ENCODE peak calls at places on chromosome 18, in four cellular contexts. X, L, J and Z are unnamed samples. For H3K9me3, the result is how much of the 10 kb centered on the place peaks cover.

GRCh38 chr18:47075098-47075883 is 39.9 kb upstream of the ELOA2 start:
- DNase-seq in X (no peak), L (no peak), J (no peak), Z (no peak)

GRCh38 chr18:79245517-79246001 is 150.2 kb upstream of the NFATC1 start:
- DNase-seq in X (no peak), L (no peak), J (no peak), Z (no peak)

GRCh38 chr18:8553611-8553924 is 55.7 kb upstream of the RAB12 start:
- DNase-seq in X (no peak), L (no peak), J (no peak), Z (no peak)

GRCh38 chr18:48872234-48873145 is 78.3 kb downstream of the SMAD7 start:
- DNase-seq in X (no peak), L (no peak), J (no peak), Z (no peak)

GRCh38 chr18:74784791-74785190 is 187.1 kb downstream of the ZNF407 start:
- DNase-seq in X (no peak), L (no peak), J (no peak), Z (no peak)

GRCh38 chr18:67386028-67386427 is 130.5 kb downstream of the DSEL start:
- DNase-seq in X (no peak), L (peak), J (no peak), Z (no peak)

GRCh38 chr18:48671561-48671945 is 132.7 kb downstream of the CTIF start:
- DNase-seq in X (no peak), L (no peak), J (no peak), Z (no peak)

GRCh38 chr18:39346916-39347315 is 1781.3 kb upstream of the CELF4 start:
- DNase-seq in X (no peak), L (no peak), J (no peak), Z (no peak)

GRCh38 chr18:77560334-77560970 is 310.8 kb downstream of the GALR1 start:
- DNase-seq in X (no peak), L (no peak), J (no peak), Z (no peak)

GRCh38 chr18:48475635-48476549 is 62.9 kb upstream of the CTIF start:
- DNase-seq in X (peak), L (peak), J (peak), Z (peak)

GRCh38 chr18:961644-962355 is 57.1 kb downstream of the ADCYAP1 start:
- DNase-seq in X (no peak), L (peak), J (peak), Z (no peak)

GRCh38 chr18:21682276-21683051 is 22.1 kb downstream of the ABHD3 start:
- DNase-seq in X (peak), L (no peak), J (no peak), Z (no peak)

GRCh38 chr18:75132471-75132870 is 76.5 kb downstream of the PTGR3 start:
- DNase-seq in X (no peak), L (no peak), J (no peak), Z (no peak)

GRCh38 chr18:21131698-21132230 is 20.2 kb upstream of the ROCK1 start:
- DNase-seq in X (no peak), L (no peak), J (no peak), Z (no peak)

GRCh38 chr18:3103576-3103975 is 90.6 kb upstream of the LPIN2 start:
- DNase-seq in X (no peak), L (no peak), J (no peak), Z (no peak)

GRCh38 chr18:36094431-36094830 is 27.1 kb upstream of the RPRD1A start:
- DNase-seq in X (peak), L (no peak), J (no peak), Z (no peak)

GRCh38 chr18:3525870-3526420 is 76.0 kb downstream of the TGIF1 start:
- DNase-seq in X (no peak), L (no peak), J (no peak), Z (no peak)

GRCh38 chr18:76052196-76052595 is 442.8 kb downstream of the ZNF516 start:
- DNase-seq in X (no peak), L (no peak), J (no peak), Z (no peak)

GRCh38 chr18:50722311-50722710 is 97.5 kb downstream of the MRO start:
- DNase-seq in X (no peak), L (no peak), J (no peak), Z (no peak)

GRCh38 chr18:61031626-61032025 is 301.6 kb upstream of the CDH20 start:
- DNase-seq in X (no peak), L (no peak), J (no peak), Z (no peak)

GRCh38 chr18:10659000-10659399 is 133.2 kb downstream of the NAPG start:
- DNase-seq in X (no peak), L (no peak), J (no peak), Z (no peak)

GRCh38 chr18:63421514-63421913 is 762 bp downstream of the VPS4B start:
- DNase-seq in X (no peak), L (no peak), J (no peak), Z (no peak)

GRCh38 chr18:77709107-77709506 is 459.5 kb downstream of the GALR1 start:
- DNase-seq in X (no peak), L (no peak), J (no peak), Z (no peak)

GRCh38 chr18:48676346-48676745 is 137.5 kb downstream of the CTIF start:
- DNase-seq in X (no peak), L (no peak), J (no peak), Z (no peak)

GRCh38 chr18:35005963-35006577 is 35.1 kb upstream of the MAPRE2 start:
- DNase-seq in X (peak), L (peak), J (no peak), Z (no peak)
- H3K9me3 ChIP-seq in X (under half), L (under half), J (under half), Z (under half)

DNA sequence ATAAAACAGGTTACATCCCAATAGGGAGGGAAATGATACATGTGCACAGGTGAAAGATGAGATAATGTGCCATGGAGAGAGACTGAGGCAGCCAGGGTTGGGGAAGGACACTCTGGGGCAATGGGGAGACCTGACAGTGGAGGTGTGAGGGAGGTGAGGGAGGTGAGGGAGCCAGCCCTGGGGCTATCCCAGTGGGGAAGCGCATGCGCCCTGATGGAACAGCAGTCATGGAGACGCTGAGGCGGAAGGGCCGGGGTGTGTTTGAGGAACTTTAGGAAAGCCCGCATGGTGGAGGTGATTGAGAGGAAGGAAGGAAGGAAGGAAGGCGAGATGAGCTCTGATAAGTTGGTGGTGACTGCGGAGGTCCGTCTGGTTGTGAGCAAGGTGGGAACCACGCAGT is 66.5 kb downstream of the CABLES1 start:
- DNase-seq in X (no peak), L (no peak), J (no peak), Z (no peak)
- H3K27ac ChIP-seq in X (no peak), L (no peak), J (no peak), Z (no peak)

GRCh38 chr18:12287684-12288405 is 20.2 kb upstream of the TUBB6 start:
- DNase-seq in X (peak), L (peak), J (peak), Z (peak)
- TF ChIP-seq POLR2A in X (peak), L (no peak), J (no peak), Z (no peak)

GRCh38 chr18:70636991-70637390 is 348.1 kb downstream of the SOCS6 start:
- DNase-seq in X (no peak), L (no peak), J (no peak), Z (no peak)
- H3K9me3 ChIP-seq in X (under half), L (under half), J (under half), Z (under half)

GRCh38 chr18:28786941-28787340 is 610.0 kb upstream of the CDH2 start:
- DNase-seq in X (no peak), L (no peak), J (no peak), Z (no peak)
- H3K27ac ChIP-seq in X (no peak), L (no peak), J (no peak), Z (no peak)

GRCh38 chr18:45722899-45723298 is 1.1 kb upstream of the SLC14A1 start:
- DNase-seq in X (peak), L (peak), J (peak), Z (peak)
- TF ChIP-seq POLR2A in X (no peak), L (no peak), J (no peak), Z (no peak)

GRCh38 chr18:52090005-52090404 is 250.0 kb upstream of the DCC start:
- DNase-seq in X (no peak), L (no peak), J (no peak), Z (no peak)
- H3K9me3 ChIP-seq in X (under half), L (under half), J (under half), Z (under half)

GRCh38 chr18:13266208-13267100 is 47.9 kb downstream of the LDLRAD4 start:
- DNase-seq in X (no peak), L (no peak), J (no peak), Z (peak)
- H3K27ac ChIP-seq in X (peak), L (no peak), J (no peak), Z (peak)

GRCh38 chr18:56575819-56576663 is 62.4 kb downstream of the TXNL1 start:
- DNase-seq in X (no peak), L (peak), J (no peak), Z (no peak)
- TF ChIP-seq POLR2A in X (no peak), L (no peak), J (no peak), Z (no peak)

DNA sequence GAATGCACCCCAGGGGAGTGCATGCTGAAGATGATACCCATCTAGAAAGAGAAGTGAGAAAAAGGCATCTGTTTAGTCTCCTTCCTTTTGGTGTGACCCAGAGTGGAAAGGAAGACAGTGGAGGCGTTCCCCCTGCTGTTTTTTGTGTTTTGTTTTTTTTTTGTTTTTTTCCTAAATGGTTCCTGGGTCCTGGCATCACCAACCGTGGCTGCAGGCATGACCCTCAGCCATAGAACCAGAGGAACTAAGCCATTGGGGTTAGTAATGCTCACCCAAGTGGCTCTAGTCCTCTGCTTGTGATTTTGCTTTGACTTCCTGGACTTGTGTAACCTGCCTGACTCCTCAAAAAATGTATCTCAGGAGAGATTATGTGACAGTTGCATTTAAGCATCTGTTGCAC is 451.3 kb downstream of the DCC start:
- DNase-seq in X (no peak), L (no peak), J (no peak), Z (no peak)
- H3K9me3 ChIP-seq in X (under half), L (half or more), J (under half), Z (under half)